ENCODE peak calls at places on chromosomes 11 and 22, in eight cellular contexts. O is AG08395; K is effector CD8-positive, alpha-beta T cell; V is GM03348; I is H4; B is brain microvascular endothelial cell; F is GDM1; J is putamen. Q is an unnamed sample.

GRCh38 chr11:19378814-19379213 is 138.1 kb upstream of the E2F8 start:
- DNase-seq in K (no peak), J (no peak), F (no peak), I (no peak), B (no peak), O (no peak), V (peak; percentile 43), Q (no peak)

GRCh38 chr11:75554258-75555022 is 7.6 kb upstream of the SERPINH1 start:
- DNase-seq in B (peak; percentile 99), O (peak; percentile 96), I (peak; percentile 99), F (no peak), J (peak; percentile 95), V (peak; percentile 95), K (no peak), Q (peak; percentile 99)

GRCh38 chr11:103359221-103359620 is 250.0 kb downstream of the DYNC2H1 start:
- DNase-seq in I (no peak), F (no peak), K (no peak), J (no peak), B (no peak), O (no peak), V (peak; percentile 10), Q (no peak)

GRCh38 chr11:118921929-118922744 is 3.6 kb downstream of the BCL9L start:
- DNase-seq in I (peak; percentile 83), F (no peak), J (no peak), B (no peak), O (peak; percentile 77), V (peak; percentile 84), K (no peak), Q (peak; percentile 95)

GRCh38 chr22:37647928-37648327 is 8.5 kb downstream of the SH3BP1 start:
- DNase-seq in J (no peak), O (no peak), B (no peak), V (no peak), I (no peak), K (no peak), F (no peak), Q (no peak)

GRCh38 chr11:121451178-121451981 is 734 bp upstream of the SORL1 start:
- DNase-seq in K (no peak), F (no peak), B (no peak), O (no peak), J (no peak), V (no peak), I (no peak), Q (no peak)

GRCh38 chr22:28023774-28024173 is 104.7 kb upstream of the PITPNB start:
- DNase-seq in B (no peak), O (no peak), I (no peak), K (no peak), J (no peak), F (no peak), V (no peak), Q (no peak)

GRCh38 chr11:72263363-72263762 is 19.4 kb upstream of the PHOX2A start:
- DNase-seq in V (no peak), K (no peak), J (no peak), O (no peak), F (no peak), I (peak; percentile 24), B (peak; percentile 77), Q (no peak)

GRCh38 chr11:69356703-69357457 is 62.9 kb downstream of the MYEOV start:
- DNase-seq in F (no peak), J (no peak), K (no peak), B (peak; percentile 44), V (no peak), O (no peak), I (no peak), Q (peak; percentile 49)

GRCh38 chr22:40247976-40248375 is 70.3 kb downstream of the TNRC6B start:
- DNase-seq in J (no peak), B (no peak), V (no peak), K (peak; percentile 7), I (no peak), F (no peak), O (no peak), Q (no peak)

GRCh38 chr11:64799925-64800632 is 2.9 kb downstream of the MAP4K2 start:
- DNase-seq in I (no peak), O (no peak), V (no peak), K (no peak), B (no peak), J (no peak), F (no peak), Q (no peak)

GRCh38 chr22:20211997-20212753 is 55.9 kb downstream of the RTN4R start:
- DNase-seq in K (no peak), F (no peak), O (no peak), J (no peak), I (no peak), B (peak; percentile 28), V (no peak), Q (no peak)

GRCh38 chr11:31968774-31969433 is 122.0 kb upstream of the RCN1 start:
- DNase-seq in V (peak; percentile 74), F (no peak), O (peak; percentile 83), B (peak; percentile 85), J (no peak), I (peak; percentile 52), K (no peak), Q (no peak)

GRCh38 chr11:454801-455565 is 4.9 kb downstream of the PTDSS2 start:
- DNase-seq in K (no peak), V (no peak), I (no peak), J (no peak), F (no peak), B (no peak), O (no peak), Q (no peak)

GRCh38 chr22:19629331-19629719 is 85.0 kb upstream of the SEPTIN5 start:
- DNase-seq in J (no peak), O (no peak), K (no peak), F (no peak), B (no peak), V (no peak), I (no peak), Q (no peak)

GRCh38 chr22:31206896-31207687 is 5.0 kb upstream of the LIMK2 start:
- DNase-seq in V (no peak), J (peak; percentile 61), F (no peak), I (no peak), B (no peak), K (no peak), O (no peak), Q (peak; percentile 76)

GRCh38 chr11:61602775-61603569 is 22.1 kb upstream of the SYT7 start:
- DNase-seq in I (peak; percentile 88), F (no peak), O (peak; percentile 95), K (no peak), J (peak; percentile 61), B (peak; percentile 66), V (peak; percentile 97), Q (peak; percentile 89)

GRCh38 chr11:123469089-123469488 is 39.0 kb downstream of the GRAMD1B start:
- DNase-seq in B (no peak), J (no peak), O (no peak), F (no peak), V (no peak), K (no peak), I (no peak), Q (peak; percentile 62)

Q was measured in islet precursor cell.